ENCODE peak calls at places on chromosome 1, in four cellular contexts. L is A549, P is GM23338, O is cardiac fibroblast. D is an unnamed sample.

GRCh38 chr1:180927841-180928240 is 15.1 kb downstream of the KIAA1614 start:
- DNase-seq in P (no peak), L (no peak), O (no peak), D (no peak)

GRCh38 chr1:45306905-45307304 is 19.8 kb upstream of the HPDL start:
- DNase-seq in P (no peak), O (no peak), L (no peak), D (no peak)

GRCh38 chr1:17550684-17551584 is 11.4 kb downstream of the ARHGEF10L start:
- DNase-seq in P (peak), L (no peak), O (no peak), D (no peak)

GRCh38 chr1:98119793-98120192 is 199.0 kb upstream of the DPYD start:
- DNase-seq in O (peak), L (peak), P (peak), D (peak)

GRCh38 chr1:69836961-69837636 is 269.4 kb downstream of the LRRC7 start:
- DNase-seq in O (peak), L (no peak), P (no peak), D (no peak)

GRCh38 chr1:28412731-28413130 is 43.2 kb downstream of the PHACTR4 start:
- DNase-seq in O (no peak), P (no peak), L (no peak), D (no peak)

GRCh38 chr1:244665771-244666217 is 12.9 kb downstream of the DESI2 start:
- DNase-seq in P (no peak), O (peak), L (no peak), D (no peak)

GRCh38 chr1:54256756-54257155 is 56.8 kb downstream of the MRPL37 start:
- DNase-seq in L (no peak), O (no peak), P (no peak), D (no peak)

GRCh38 chr1:178279287-178279686 is 185.4 kb downstream of the RASAL2 start:
- DNase-seq in L (no peak), O (no peak), P (no peak), D (no peak)

GRCh38 chr1:42298520-42298919 is 36.5 kb downstream of the FOXJ3 start:
- DNase-seq in O (no peak), P (no peak), L (no peak), D (no peak)

GRCh38 chr1:115275216-115275615 is 62.8 kb downstream of the NGF start:
- DNase-seq in P (peak), O (peak), L (peak), D (peak)
- TF ChIP-seq CTCF in P (peak), O (peak), L (peak), D (peak)

GRCh38 chr1:48869116-48869893 is 92.6 kb upstream of the BEND5 start:
- DNase-seq in L (no peak), P (peak), O (no peak), D (no peak)
- TF ChIP-seq CTCF in L (no peak), P (peak), O (no peak), D (no peak)

DNA sequence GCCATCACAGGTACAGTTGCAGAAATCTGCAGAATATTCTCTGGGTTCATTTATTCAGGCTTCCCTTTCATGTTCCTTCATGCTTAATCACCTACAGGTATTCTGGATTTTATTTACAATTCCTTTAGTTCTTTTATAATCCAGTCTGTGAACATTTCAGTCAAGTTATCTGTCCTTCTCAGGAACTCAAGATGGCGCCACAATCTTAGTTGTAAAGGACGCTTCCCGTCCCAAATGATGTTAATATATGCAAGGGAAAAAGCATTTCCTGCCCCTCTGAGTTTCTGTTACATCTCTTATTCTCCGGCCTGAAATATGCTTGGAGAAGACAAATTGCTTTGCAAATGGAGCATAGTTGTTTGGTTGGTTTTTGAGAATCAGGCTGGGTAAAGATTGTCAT is 19.3 kb downstream of the F3 start:
- DNase-seq in P (peak), O (peak), L (peak), D (peak)
- TF ChIP-seq CTCF in P (peak), O (peak), L (peak), D (peak)

GRCh38 chr1:153617677-153618076 is 1.6 kb upstream of the S100A14 start:
- DNase-seq in P (peak), O (peak), L (no peak), D (no peak)
- TF ChIP-seq CTCF in P (peak), O (peak), L (no peak), D (no peak)

DNA sequence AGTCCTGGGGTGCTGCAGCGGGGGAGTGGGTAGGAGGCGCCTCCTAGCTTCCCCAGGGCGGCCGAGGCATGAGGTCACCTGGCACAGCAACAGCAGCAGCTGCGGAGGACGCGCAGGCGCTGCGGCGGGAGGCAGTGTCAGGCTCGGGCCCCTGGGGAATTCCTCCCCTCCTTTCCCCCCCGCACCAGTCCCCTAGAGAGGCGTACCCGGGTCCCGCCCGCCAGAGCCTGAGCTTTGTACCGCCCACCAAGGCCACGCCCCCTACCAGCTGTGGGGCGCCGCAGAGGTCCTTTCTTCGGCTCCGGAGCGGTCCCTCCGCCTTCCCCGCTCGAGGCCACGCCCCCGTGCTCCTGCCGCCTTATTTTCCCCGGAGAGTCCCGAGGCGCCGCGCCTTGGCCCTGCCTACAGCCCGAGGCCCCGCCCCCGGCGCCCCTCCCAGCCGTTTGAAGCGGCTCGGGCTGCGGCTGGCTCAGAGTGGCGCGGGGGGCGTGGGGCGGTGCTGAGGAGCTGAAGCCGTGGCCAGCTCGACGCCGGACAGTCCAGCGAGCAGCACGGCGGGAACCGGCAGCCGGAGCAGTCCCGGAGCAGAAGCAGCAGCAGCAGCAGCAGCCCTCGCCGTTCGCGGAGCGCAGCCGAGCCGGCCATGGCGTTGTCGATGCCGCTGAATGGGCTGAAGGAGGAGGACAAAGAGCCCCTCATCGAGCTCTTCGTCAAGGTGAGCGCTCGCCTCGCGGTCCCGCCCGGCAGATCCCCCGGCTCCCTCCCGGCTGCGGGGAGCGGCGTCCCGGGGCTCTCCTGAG is at the start of gene CLIC4:
- DNase-seq in P (peak), O (peak), L (peak), D (peak)
- TF ChIP-seq CTCF in P (peak), O (peak), L (no peak), D (peak)